ENCODE peak calls at places on chromosomes 7 and 10, in five cellular contexts. F is kidney, N is cardiac fibroblast, B is Panc1, P is AG09309. Y is an unnamed sample.

GRCh38 chr10:18474111-18474455 is 177.3 kb downstream of the NSUN6 start:
- DNase-seq in F (no peak), B (no peak), P (no peak), N (no peak), Y (no peak)

GRCh38 chr10:109475704-109476103 is 447.6 kb downstream of the XPNPEP1 start:
- DNase-seq in B (no peak), F (no peak), P (no peak), N (no peak), Y (no peak)

GRCh38 chr7:32290015-32290414 is 200.2 kb downstream of the LSM5 start:
- DNase-seq in F (no peak), P (no peak), N (no peak), B (no peak), Y (no peak)

GRCh38 chr7:20404371-20404770 is 73.7 kb downstream of the ITGB8 start:
- DNase-seq in P (no peak), N (no peak), B (no peak), F (no peak), Y (no peak)

GRCh38 chr10:52871191-52871843 is 98.7 kb upstream of the MBL2 start:
- DNase-seq in F (no peak), N (no peak), B (no peak), P (no peak), Y (no peak)

GRCh38 chr7:696426-697258 is 29.9 kb upstream of the DNAAF5 start:
- DNase-seq in N (peak; percentile 28), F (peak; percentile 74), P (no peak), B (no peak), Y (no peak)

GRCh38 chr7:132865766-132866531 is 215.9 kb downstream of the CHCHD3 start:
- DNase-seq in B (no peak), F (no peak), P (peak; percentile 54), N (peak; percentile 19), Y (no peak)

GRCh38 chr7:45920543-45921380 is at the start of gene IGFBP3:
- DNase-seq in F (peak; percentile 81), B (no peak), P (no peak), N (peak; percentile 66), Y (peak; percentile 62)

GRCh38 chr10:46273506-46274477 is 13.0 kb upstream of the ANTXRL start:
- DNase-seq in P (no peak), N (no peak), B (no peak), F (peak; percentile 29), Y (no peak)

GRCh38 chr10:36256905-36257304 is 614.8 kb upstream of the FZD8 start:
- DNase-seq in F (no peak), B (no peak), P (peak; percentile 73), N (peak; percentile 79), Y (no peak)

GRCh38 chr7:54839538-54840213 is 80.7 kb upstream of the SEC61G start:
- DNase-seq in P (no peak), N (peak; percentile 62), B (no peak), F (peak; percentile 83), Y (peak; percentile 34)

GRCh38 chr7:86968618-86969017 is 90.8 kb downstream of the ELAPOR2 start:
- DNase-seq in P (no peak), F (no peak), B (no peak), N (peak; percentile 26), Y (peak; percentile 78)

GRCh38 chr10:14581553-14581952 is 193.1 kb downstream of the FAM107B start:
- DNase-seq in N (no peak), F (no peak), P (no peak), B (no peak), Y (no peak)
- H3K4me3 ChIP-seq in N (no peak overlapping the region), F (no peak overlapping the region), P (no peak overlapping the region), B (no peak overlapping the region), Y (no peak overlapping the region)

DNA sequence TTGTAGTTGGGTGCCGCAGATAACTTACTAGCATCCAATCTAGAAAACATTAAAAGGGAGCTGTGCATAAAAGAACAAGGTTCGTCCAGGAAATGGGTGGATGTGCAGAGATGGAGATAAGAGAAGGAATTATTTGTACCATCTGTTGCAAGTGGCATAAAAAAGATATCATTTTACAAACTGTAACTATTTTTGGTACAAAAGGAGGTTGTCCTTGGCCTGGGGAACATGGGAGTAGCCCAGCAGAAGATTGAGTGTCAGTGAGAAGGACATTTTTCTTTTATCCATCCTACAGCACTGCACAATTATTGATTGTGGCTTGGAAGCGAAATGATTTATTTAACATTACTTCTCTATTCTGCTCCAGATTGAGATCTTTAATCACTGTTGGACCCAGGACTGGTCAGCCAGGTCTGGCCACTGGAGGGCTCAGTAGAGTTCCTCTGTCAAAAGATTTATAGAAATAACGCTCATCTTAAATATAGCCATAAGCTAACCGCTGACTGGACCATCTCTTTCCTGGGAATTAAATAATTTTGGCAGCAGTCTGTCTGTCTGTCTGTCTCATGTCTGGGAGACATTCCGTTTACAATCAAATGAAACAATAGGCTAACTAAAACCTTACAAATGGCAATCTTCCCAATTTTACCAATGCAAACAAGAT is 254.1 kb downstream of the KIAA1217 start:
- DNase-seq in B (no peak), N (no peak), P (no peak), F (no peak), Y (no peak)
- TF ChIP-seq CTCF in B (peak; percentile 55), N (peak; percentile 15), P (peak; percentile 45), F (peak; percentile 20), Y (peak; percentile 56)

DNA sequence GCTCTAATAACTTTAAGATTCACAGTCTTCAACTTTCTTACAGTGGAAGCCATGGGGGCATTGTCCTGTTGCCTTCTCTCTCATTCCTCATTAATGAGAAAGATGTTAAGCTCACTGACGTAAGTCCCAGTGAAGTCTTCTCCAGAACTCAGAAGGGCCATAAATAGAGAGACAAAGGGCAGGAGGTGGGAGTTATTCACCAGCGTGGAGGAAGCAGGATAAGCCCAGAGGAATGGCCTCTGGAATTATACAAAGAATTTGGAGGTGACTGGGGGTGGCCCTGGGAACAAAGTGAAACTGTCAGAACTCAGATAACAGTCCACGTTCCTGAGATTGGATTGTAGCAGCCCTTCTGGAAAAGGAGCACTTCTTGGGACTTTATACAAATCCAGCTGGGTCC is 52.4 kb downstream of the SORBS1 start:
- DNase-seq in N (peak; percentile 78), F (no peak), B (no peak), P (no peak), Y (no peak)
- H3K4me3 ChIP-seq in N (no peak overlapping the region), F (peak overlapping the region; percentile 17), B (no peak overlapping the region), P (no peak overlapping the region), Y (no peak overlapping the region)

DNA sequence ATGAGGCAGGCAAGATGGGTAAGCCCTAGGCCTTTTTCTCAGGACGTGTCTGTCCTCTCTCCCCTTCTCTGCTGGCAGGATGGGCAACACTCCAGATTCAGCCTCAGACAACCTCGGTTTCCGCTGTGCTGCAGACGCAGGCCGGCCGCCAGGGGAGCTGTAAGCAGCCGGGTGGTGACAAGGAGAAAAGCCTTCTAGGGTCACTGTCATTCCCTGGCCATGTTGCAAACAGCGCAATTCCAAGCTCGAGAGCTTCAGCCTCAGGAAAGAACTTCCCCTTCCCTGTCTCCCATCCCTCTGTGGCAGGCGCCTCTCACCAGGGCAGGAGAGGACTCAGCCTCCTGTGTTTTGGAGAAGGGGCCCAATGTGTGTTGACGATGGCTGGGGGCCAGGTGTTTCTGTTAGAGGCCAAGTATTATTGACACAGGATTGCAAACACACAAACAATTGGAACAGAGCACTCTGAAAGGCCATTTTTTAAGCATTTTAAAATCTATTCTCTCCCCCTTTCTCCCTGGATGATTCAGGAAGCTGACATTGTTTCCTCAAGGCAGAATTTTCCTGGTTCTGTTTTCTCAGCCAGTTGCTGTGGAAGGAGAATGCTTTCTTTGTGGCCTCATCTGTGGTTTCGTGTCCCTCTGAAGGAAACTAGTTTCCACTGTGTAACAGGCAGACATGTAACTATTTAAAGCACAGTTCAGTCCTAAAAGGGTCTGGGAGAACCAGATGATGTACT is 13.1 kb downstream of the PHKG1 start:
- DNase-seq in P (no peak), F (peak; percentile 94), N (peak; percentile 84), B (no peak), Y (peak; percentile 89)
- TF ChIP-seq CTCF in P (peak; percentile 72), F (peak; percentile 34), N (peak; percentile 94), B (peak; percentile 93), Y (peak; percentile 88)

GRCh38 chr10:30509508-30509907 is 75.5 kb downstream of the MAP3K8 start:
- DNase-seq in B (no peak), N (peak; percentile 37), F (no peak), P (no peak), Y (no peak)
- H3K4me3 ChIP-seq in B (no peak overlapping the region), N (no peak overlapping the region), F (no peak overlapping the region), P (no peak overlapping the region), Y (no peak overlapping the region)

GRCh38 chr7:99525713-99526440 is 21.4 kb downstream of the ZKSCAN5 start:
- DNase-seq in B (no peak), F (peak; percentile 18), P (no peak), N (peak; percentile 12), Y (no peak)
- TF ChIP-seq CTCF in B (no peak), F (no peak), P (peak; percentile 36), N (no peak), Y (peak; percentile 29)

DNA sequence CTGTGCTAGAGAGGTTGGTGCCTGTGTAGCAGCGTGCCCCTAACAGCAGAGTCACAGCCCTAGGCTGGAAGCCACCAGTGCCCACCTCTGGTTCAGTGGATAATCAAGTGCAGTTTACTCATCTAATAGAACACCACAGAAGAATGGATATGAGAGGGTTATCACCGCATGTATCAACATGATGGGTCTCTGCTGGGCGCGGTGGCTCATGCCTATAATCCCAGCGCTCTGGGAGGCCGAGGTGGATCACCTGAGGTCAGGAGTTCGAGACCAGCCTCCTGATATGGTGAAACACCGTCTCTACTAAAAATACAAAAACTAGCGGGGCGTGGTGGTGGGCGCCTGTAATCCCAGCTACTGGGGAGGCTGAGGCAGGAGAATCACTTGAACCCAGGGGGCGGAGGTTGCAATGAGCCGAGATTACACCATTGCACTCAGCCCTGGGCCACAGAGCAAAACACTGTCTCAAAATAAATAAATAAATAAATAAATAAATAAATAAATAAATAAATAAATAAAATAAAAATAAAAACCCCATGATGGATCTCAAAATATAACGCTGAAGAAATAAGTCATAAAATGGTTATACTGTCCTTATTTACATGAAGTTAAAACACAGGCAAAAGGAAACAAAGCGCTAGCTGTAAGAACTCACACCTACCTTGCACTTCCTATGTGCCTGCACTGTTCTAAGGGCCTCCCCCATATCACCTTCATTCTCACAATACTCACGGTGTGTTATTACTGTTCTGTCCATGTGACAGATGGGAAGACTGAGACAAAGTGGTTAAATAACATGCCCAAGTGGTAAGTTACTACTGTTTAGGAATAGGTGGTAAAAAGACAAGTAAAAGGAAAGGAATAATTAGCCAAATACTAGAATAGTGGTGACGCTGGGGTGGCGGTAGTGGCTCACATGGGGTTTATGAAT is 70.9 kb downstream of the AMZ1 start:
- DNase-seq in N (no peak), P (no peak), B (no peak), F (no peak), Y (no peak)
- H3K4me3 ChIP-seq in N (peak overlapping the region; percentile 18), P (peak overlapping the region; percentile 18), B (no peak overlapping the region), F (no peak overlapping the region), Y (no peak overlapping the region)

Y was measured in LNCaP clone FGC.